ENCODE peak calls at places on chromosomes 5 and 9, in four cellular contexts. V is cardiac fibroblast, X is NCI-H460, C is BJ. J is an unnamed sample.

GRCh38 chr5:127875235-127876021 is 172.2 kb downstream of the CCDC192 start:
- DNase-seq in V (peak; percentile 86), C (no peak), X (peak; percentile 80), J (peak; percentile 94)

GRCh38 chr5:86684222-86684621 is 66.5 kb downstream of the COX7C start:
- DNase-seq in C (no peak), X (no peak), V (no peak), J (no peak)

GRCh38 chr5:126108505-126108904 is 314.7 kb upstream of the GRAMD2B start:
- DNase-seq in V (no peak), X (no peak), C (no peak), J (no peak)

GRCh38 chr5:79236970-79237734 is 1.2 kb downstream of the JMY start:
- DNase-seq in V (peak; percentile 44), X (peak; percentile 4), C (no peak), J (peak; percentile 29)

GRCh38 chr5:148586796-148587195 is 67.5 kb downstream of the HTR4 start:
- DNase-seq in V (no peak), C (no peak), X (no peak), J (no peak)

GRCh38 chr5:82497242-82497641 is 219.1 kb upstream of the RPS23 start:
- DNase-seq in C (no peak), X (no peak), V (no peak), J (no peak)

GRCh38 chr5:141969783-141970741 is 1.2 kb downstream of the RNF14 start:
- DNase-seq in C (no peak), X (peak; percentile 15), V (peak; percentile 23), J (no peak)

GRCh38 chr9:15349892-15350761 is 43.1 kb upstream of the TTC39B start:
- DNase-seq in V (peak; percentile 28), X (no peak), C (no peak), J (peak; percentile 22)

GRCh38 chr9:3992924-3993323 is 306.9 kb downstream of the GLIS3 start:
- DNase-seq in C (no peak), X (no peak), V (peak; percentile 63), J (peak; percentile 61)

GRCh38 chr9:70097187-70097586 is 53.5 kb downstream of the MAMDC2 start:
- DNase-seq in X (no peak), C (no peak), V (no peak), J (no peak)

GRCh38 chr5:169757016-169757415 is 119.9 kb downstream of the DOCK2 start:
- DNase-seq in X (no peak), V (no peak), C (no peak), J (no peak)

GRCh38 chr9:137326436-137327060 is 24.5 kb upstream of the NRARP start:
- DNase-seq in V (no peak), C (no peak), X (no peak), J (no peak)

GRCh38 chr5:72160959-72161358 is 53.7 kb downstream of the MAP1B start:
- DNase-seq in V (no peak), X (no peak), C (no peak), J (no peak)

GRCh38 chr9:125415583-125416443 is 154.2 kb downstream of the GAPVD1 start:
- DNase-seq in C (no peak), V (no peak), X (no peak), J (peak; percentile 65)

GRCh38 chr9:77892171-77892570 is 139.4 kb downstream of the GNAQ start:
- DNase-seq in V (no peak), C (no peak), X (no peak), J (no peak)

GRCh38 chr5:29351170-29351569 is 1842.3 kb upstream of the CDH6 start:
- DNase-seq in X (no peak), C (no peak), V (no peak), J (no peak)

GRCh38 chr5:17482784-17483183 is 15.2 kb upstream of the TAF11L2 start:
- DNase-seq in V (no peak), C (no peak), X (no peak), J (peak; percentile 47)

GRCh38 chr5:35860686-35861085 is 4.0 kb downstream of the IL7R start:
- DNase-seq in C (no peak), X (no peak), V (no peak), J (no peak)

GRCh38 chr5:160507181-160507811 is 85.6 kb downstream of the PTTG1 start:
- DNase-seq in V (peak; percentile 14), C (no peak), X (no peak), J (no peak)

GRCh38 chr5:88944751-88945507 is 61.9 kb upstream of the MEF2C start:
- DNase-seq in X (no peak), V (peak; percentile 14), C (no peak), J (no peak)

GRCh38 chr5:101686541-101686940 is 609.5 kb downstream of the SLCO4C1 start:
- DNase-seq in C (no peak), V (no peak), X (no peak), J (no peak)

GRCh38 chr5:131634666-131634995 is 398 bp downstream of the RAPGEF6 start:
- DNase-seq in C (no peak), V (peak; percentile 52), X (peak; percentile 42), J (peak; percentile 43)

GRCh38 chr9:20478780-20479179 is 143.5 kb downstream of the MLLT3 start:
- DNase-seq in C (no peak), X (no peak), V (no peak), J (peak; percentile 61)

GRCh38 chr9:127779136-127779981 is 893 bp upstream of the SH2D3C start:
- DNase-seq in X (peak; percentile 52), C (no peak), V (peak; percentile 45), J (no peak)